ENCODE peak calls at places on chromosomes 1 and 21, in seven cellular contexts. Q, X, O, F, H, P and V are unnamed samples.

GRCh38 chr1:32957017-32957416 is 7.6 kb downstream of the RNF19B start:
- DNase-seq in Q (no peak), X (no peak), O (no peak), F (no peak), H (no peak), P (no peak), V (no peak)

GRCh38 chr21:35511298-35512162 is 462.4 kb upstream of the RUNX1 start:
- DNase-seq in Q (no peak), X (no peak), O (no peak), F (no peak), H (no peak), P (no peak), V (no peak)

GRCh38 chr21:18499761-18500376 is 96.3 kb upstream of the TMPRSS15 start:
- DNase-seq in Q (peak), X (no peak), O (peak), F (no peak), H (no peak), P (peak), V (no peak)

GRCh38 chr21:42107177-42107880 is 36.2 kb downstream of the UMODL1 start:
- DNase-seq in Q (no peak), X (no peak), O (no peak), F (no peak), H (no peak), P (no peak), V (peak)

GRCh38 chr1:1352784-1353388 is 3.7 kb upstream of the DVL1 start:
- DNase-seq in Q (no peak), X (no peak), O (no peak), F (no peak), H (no peak), P (no peak), V (no peak)

GRCh38 chr1:191707288-191707687 is 451.0 kb upstream of the RGS18 start:
- DNase-seq in Q (no peak), X (no peak), O (no peak), F (no peak), H (no peak), P (no peak), V (no peak)

GRCh38 chr1:84606977-84607376 is 32.7 kb upstream of the CTBS start:
- DNase-seq in Q (no peak), X (no peak), O (no peak), F (no peak), H (no peak), P (no peak), V (no peak)

GRCh38 chr1:7229696-7230095 is 444.4 kb downstream of the CAMTA1 start:
- DNase-seq in Q (peak), X (no peak), O (no peak), F (no peak), H (no peak), P (no peak), V (no peak)